ENCODE peak calls at places on chromosomes 16 and 17, in nine cellular contexts. J is AG09309, A is nephron progenitor cell, N is psoas muscle, B is left ventricle myocardium inferior, X is astrocyte of the cerebellum, U is A549, I is ascending aorta, R is choroid plexus epithelial cell. S is an unnamed sample.

GRCh38 chr17:59373879-59374495 is 42.5 kb downstream of the YPEL2 start:
- DNase-seq in X (no peak), A (no peak), I (no peak), R (peak), N (peak), J (peak), U (no peak), B (no peak), S (no peak)

GRCh38 chr16:3681206-3681605 is 26.7 kb downstream of the DNASE1 start:
- DNase-seq in I (no peak), N (peak), A (no peak), U (no peak), B (peak), J (no peak), X (no peak), R (no peak), S (no peak)

GRCh38 chr16:26491271-26491670 is 575.5 kb upstream of the C16orf82 start:
- DNase-seq in B (no peak), I (no peak), A (no peak), N (no peak), R (no peak), X (no peak), J (no peak), U (no peak), S (no peak)

GRCh38 chr17:33241390-33241789 is 51.7 kb downstream of the ASIC2 start:
- DNase-seq in B (no peak), N (no peak), A (no peak), X (no peak), U (peak), J (no peak), I (no peak), R (no peak), S (no peak)

GRCh38 chr16:47725188-47725695 is 264.1 kb downstream of the PHKB start:
- DNase-seq in B (no peak), N (no peak), A (no peak), J (no peak), I (no peak), R (no peak), X (no peak), U (no peak), S (no peak)

GRCh38 chr17:68047153-68047846 is 11.8 kb downstream of the KPNA2 start:
- DNase-seq in R (no peak), X (no peak), U (no peak), A (no peak), B (no peak), J (no peak), N (no peak), I (no peak), S (no peak)

GRCh38 chr17:78346605-78347250 is 13.1 kb downstream of the SOCS3 start:
- DNase-seq in A (no peak), X (no peak), J (no peak), I (no peak), R (no peak), N (no peak), U (no peak), B (no peak), S (no peak)

GRCh38 chr17:30176845-30177244 is 58.7 kb downstream of the SLC6A4 start:
- DNase-seq in J (no peak), R (no peak), X (no peak), A (no peak), I (no peak), N (no peak), U (no peak), B (no peak), S (no peak)

GRCh38 chr17:42210046-42210445 is 15.8 kb upstream of the GHDC start:
- DNase-seq in I (no peak), U (no peak), J (no peak), R (no peak), A (no peak), X (no peak), N (no peak), B (no peak), S (no peak)

GRCh38 chr16:67101683-67102082 is 8.1 kb upstream of the PHAF1 start:
- DNase-seq in I (no peak), N (no peak), X (peak), U (no peak), A (no peak), R (no peak), J (no peak), B (no peak), S (no peak)

GRCh38 chr17:45705123-45706009 is 78.8 kb upstream of the CRHR1 start:
- DNase-seq in U (peak), X (no peak), A (no peak), R (peak), B (no peak), I (no peak), J (no peak), N (no peak), S (no peak)

GRCh38 chr16:89183463-89183862 is 11.9 kb downstream of the CDH15 start:
- DNase-seq in X (no peak), A (no peak), N (peak), I (no peak), U (no peak), J (no peak), B (no peak), R (no peak), S (no peak)

GRCh38 chr16:11147033-11147848 is 108.8 kb downstream of the SOCS1 start:
- DNase-seq in X (no peak), I (no peak), U (no peak), J (no peak), R (no peak), A (no peak), B (no peak), N (no peak), S (no peak)
- TF ChIP-seq CTCF in X (no peak), I (no peak), U (no peak), J (no peak), R (no peak), A (no peak), B (no peak), N (no peak), S (no peak)

DNA sequence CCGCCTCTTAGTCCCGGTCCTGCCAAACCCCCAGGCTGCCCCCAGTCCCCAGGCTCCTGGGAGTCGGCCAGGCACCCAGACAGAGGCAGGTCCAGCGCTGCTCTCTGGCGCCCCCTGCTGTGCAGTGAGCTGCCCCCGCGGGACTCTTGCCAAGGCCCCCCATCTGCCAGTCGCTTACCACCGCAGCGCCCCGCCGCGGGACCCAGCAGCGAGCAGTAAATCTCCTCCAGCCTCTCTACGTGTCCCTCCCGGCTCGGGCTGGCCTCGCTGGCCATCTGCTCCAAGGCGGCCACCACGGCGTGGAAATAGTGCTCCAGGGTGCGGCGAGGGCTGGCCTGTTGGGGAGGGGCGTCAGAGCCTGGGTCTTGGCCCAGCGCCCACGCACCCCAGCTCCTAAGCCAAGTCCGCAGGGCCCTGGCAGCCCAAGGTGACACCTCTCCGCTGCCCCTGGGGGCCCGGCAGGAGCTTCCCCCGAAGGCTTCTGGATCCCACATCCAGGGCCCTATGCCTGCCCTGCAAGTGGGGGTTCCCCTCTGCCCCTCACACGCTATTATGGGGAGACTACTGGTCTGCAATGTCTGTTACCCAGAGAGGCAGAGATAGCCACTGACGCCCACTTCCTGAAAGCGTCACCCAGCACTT is 33.7 kb upstream of the MFSD6L start:
- DNase-seq in R (no peak), A (peak), J (no peak), U (peak), I (no peak), N (no peak), B (no peak), X (no peak), S (no peak)
- TF ChIP-seq CTCF in R (peak), A (peak), J (peak), U (peak), I (peak), N (no peak), B (peak), X (no peak), S (peak)

GRCh38 chr17:43840814-43841213 is 6.2 kb upstream of the CD300LG start:
- DNase-seq in U (peak), X (no peak), J (no peak), R (peak), A (no peak), I (no peak), N (no peak), B (no peak), S (no peak)
- TF ChIP-seq CTCF in U (peak), X (peak), J (peak), R (peak), A (peak), I (peak), N (no peak), B (peak), S (peak)

GRCh38 chr17:72587773-72588511 is 467.1 kb downstream of the SOX9 start:
- DNase-seq in U (peak), R (peak), A (no peak), I (no peak), B (no peak), X (no peak), J (no peak), N (no peak), S (no peak)
- TF ChIP-seq CTCF in U (no peak), R (peak), A (no peak), I (no peak), B (no peak), X (peak), J (no peak), N (no peak), S (peak)